ENCODE peak calls at places on chromosome 3, in four cellular contexts. J is mesendoderm, F is caudate nucleus, O is lower leg skin. Y is an unnamed sample.

GRCh38 chr3:197730200-197730599 is 6.5 kb downstream of the RUBCN start:
- DNase-seq in J (peak), F (no peak), O (no peak), Y (no peak)

GRCh38 chr3:149299938-149300791 is 33.3 kb downstream of the TM4SF18 start:
- DNase-seq in J (peak), F (no peak), O (no peak), Y (peak)

GRCh38 chr3:111809196-111809595 is 49.9 kb upstream of the PHLDB2 start:
- DNase-seq in J (no peak), F (no peak), O (no peak), Y (no peak)

GRCh38 chr3:113968986-113969385 is 21.2 kb downstream of the ZDHHC23 start:
- DNase-seq in J (no peak), F (no peak), O (no peak), Y (no peak)

GRCh38 chr3:157531771-157532170 is 28.6 kb upstream of the VEPH1 start:
- DNase-seq in J (no peak), F (no peak), O (no peak), Y (no peak)

GRCh38 chr3:41317718-41318117 is 118.4 kb downstream of the CTNNB1 start:
- DNase-seq in J (no peak), F (no peak), O (no peak), Y (no peak)

GRCh38 chr3:14980689-14981088 is 33.3 kb downstream of the NR2C2 start:
- DNase-seq in J (no peak), F (no peak), O (no peak), Y (no peak)

GRCh38 chr3:105513886-105514285 is 147.2 kb downstream of the ALCAM start:
- DNase-seq in J (peak), F (no peak), O (no peak), Y (no peak)

GRCh38 chr3:4802903-4803302 is 176.3 kb upstream of the BHLHE40 start:
- DNase-seq in J (no peak), F (no peak), O (no peak), Y (no peak)

GRCh38 chr3:4492240-4493007 is 724 bp upstream of the ITPR1 start:
- DNase-seq in J (peak), F (no peak), O (peak), Y (peak)

GRCh38 chr3:35262376-35262775 is 376.9 kb upstream of the ARPP21 start:
- DNase-seq in J (no peak), F (no peak), O (no peak), Y (no peak)

GRCh38 chr3:51994530-51994929 is 1.2 kb downstream of the RPL29 start:
- DNase-seq in J (no peak), F (no peak), O (no peak), Y (no peak)

GRCh38 chr3:107216711-107217110 is 160.5 kb upstream of the CCDC54 start:
- DNase-seq in J (no peak), F (no peak), O (no peak), Y (peak)

GRCh38 chr3:134699721-134700120 is 48.9 kb upstream of the KY start:
- DNase-seq in J (no peak), F (no peak), O (no peak), Y (peak)